ENCODE peak calls at places on chromosomes 2 and 18, in four cellular contexts. F is HepG2, K is GM12878, Z is K562. T is an unnamed sample.

GRCh38 chr2:204945376-204945775 is 400.1 kb downstream of the PARD3B start:
- DNase-seq in F (no peak), Z (no peak), K (no peak), T (no peak)

GRCh38 chr2:219998099-219998498 is 370.7 kb downstream of the SLC4A3 start:
- DNase-seq in K (no peak), F (no peak), Z (no peak), T (no peak)

GRCh38 chr2:216131175-216131926 is 22.2 kb downstream of the XRCC5 start:
- DNase-seq in F (no peak), K (no peak), Z (no peak), T (no peak)

GRCh38 chr2:48209214-48209885 is 303.1 kb upstream of the FBXO11 start:
- DNase-seq in Z (no peak), F (no peak), K (no peak), T (no peak)

GRCh38 chr2:84424152-84424551 is 34.9 kb downstream of the SUCLG1 start:
- DNase-seq in Z (peak), K (no peak), F (no peak), T (no peak)

GRCh38 chr2:24721470-24721869 is 71.7 kb downstream of the PTRHD1 start:
- DNase-seq in K (peak), Z (no peak), F (no peak), T (no peak)

GRCh38 chr2:112814278-112814677 is 22.3 kb downstream of the IL1B start:
- DNase-seq in F (peak), K (no peak), Z (no peak), T (no peak)

GRCh38 chr2:132374551-132374950 is 42.1 kb upstream of the GPR39 start:
- DNase-seq in F (no peak), K (no peak), Z (no peak), T (no peak)

GRCh38 chr2:241728627-241729026 is 5.8 kb upstream of the D2HGDH start:
- DNase-seq in Z (no peak), K (no peak), F (no peak), T (no peak)

GRCh38 chr2:8566788-8567468 is 114.9 kb upstream of the ID2 start:
- DNase-seq in F (no peak), K (no peak), Z (no peak), T (no peak)

GRCh38 chr18:79069792-79070151 is 578 bp downstream of the ATP9B start:
- DNase-seq in Z (no peak), F (no peak), K (no peak), T (no peak)

GRCh38 chr18:79070486-79070885 is 1.3 kb downstream of the ATP9B start:
- DNase-seq in K (no peak), Z (no peak), F (no peak), T (no peak)

GRCh38 chr18:79067611-79068010 is 1.6 kb upstream of the ATP9B start:
- DNase-seq in K (no peak), Z (no peak), F (no peak), T (no peak)

GRCh38 chr18:79068946-79069791 is at the start of gene ATP9B:
- DNase-seq in Z (peak), K (peak), F (peak), T (peak)

DNA sequence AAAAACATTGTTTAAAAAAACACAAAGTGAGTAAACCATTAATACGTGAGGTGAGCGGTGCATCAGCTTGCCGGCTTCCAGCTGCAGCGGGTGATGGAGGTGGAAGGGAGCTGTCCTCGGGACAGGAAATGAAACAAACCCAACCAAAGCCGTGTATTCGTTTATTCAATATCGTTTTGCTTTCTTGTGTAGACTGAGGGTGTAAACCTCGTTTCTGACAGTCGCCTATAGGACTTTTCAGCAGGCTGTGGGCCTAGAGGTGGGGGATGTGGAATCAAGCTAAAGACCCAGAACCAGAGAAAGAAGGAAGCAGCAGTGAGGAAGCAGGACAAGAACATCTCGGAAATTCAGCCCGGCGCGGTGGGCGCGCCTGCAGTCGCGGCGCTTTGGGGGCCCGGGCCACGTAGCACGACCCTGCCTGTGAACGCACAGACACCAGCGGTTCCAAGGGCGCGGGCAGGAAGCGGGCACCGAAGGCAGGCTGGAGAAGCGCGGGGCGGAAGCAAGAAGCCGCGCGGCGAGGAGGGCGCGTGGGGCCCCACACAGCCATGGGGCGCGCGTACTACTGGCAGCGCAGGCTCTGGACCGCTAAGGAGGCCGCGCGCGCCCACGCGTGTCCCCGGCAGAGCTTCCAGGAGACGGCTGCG is 772 bp upstream of the ATP9B start:
- DNase-seq in Z (no peak), K (peak), F (no peak), T (no peak)
- TF ChIP-seq FOXK2 in Z (no peak), K (no peak), F (no peak), T (no peak)

DNA sequence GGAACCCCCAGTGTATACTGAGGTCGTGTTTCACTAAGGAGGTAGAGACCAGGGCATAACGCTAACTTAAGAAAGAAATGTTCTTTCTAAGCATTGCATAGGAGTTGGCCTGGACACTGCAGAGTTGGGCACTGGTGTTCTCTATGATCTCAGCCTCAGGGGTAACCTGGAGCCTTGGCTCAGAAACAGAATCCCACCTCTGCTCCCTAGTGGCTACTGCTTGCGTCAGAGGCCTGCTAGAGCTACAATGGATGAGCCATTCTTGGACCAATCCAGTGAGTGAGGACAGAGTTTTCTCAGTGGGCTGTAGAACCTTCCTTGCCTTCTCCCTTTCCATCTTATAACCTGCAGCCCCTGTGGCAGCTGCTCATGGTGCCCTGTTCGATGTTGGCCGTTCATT is 324.4 kb upstream of the CELF4 start:
- DNase-seq in Z (no peak), F (no peak), K (no peak), T (no peak)
- TF ChIP-seq BHLHE40 in Z (no peak), F (no peak), K (no peak), T (no peak)

DNA sequence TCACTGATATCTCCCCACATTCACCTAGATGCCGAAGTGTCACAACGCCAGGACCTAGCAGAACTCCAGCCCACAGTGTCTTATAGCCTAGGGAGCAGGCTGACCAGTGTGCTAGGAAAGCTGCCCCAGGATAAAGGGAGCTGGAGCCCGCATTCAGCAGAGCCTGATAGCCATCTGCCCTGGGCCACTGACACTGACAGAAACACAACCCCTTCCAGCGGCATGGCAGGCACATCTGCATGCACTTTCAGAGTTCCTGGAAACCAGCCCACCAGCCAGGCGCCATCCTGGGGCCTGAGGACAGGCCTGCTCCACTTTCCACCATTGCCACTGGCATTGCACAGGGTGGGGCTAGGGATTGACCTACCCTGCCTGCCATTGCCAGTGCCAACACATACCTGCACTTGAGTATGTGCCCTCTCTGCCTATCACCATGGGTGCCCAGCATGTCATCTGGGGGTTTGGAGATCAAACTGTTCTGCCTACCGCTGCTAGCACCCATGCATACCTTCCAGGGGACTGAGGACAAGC is 290.1 kb upstream of the KLHL14 start:
- DNase-seq in F (no peak), Z (no peak), K (no peak), T (no peak)
- TF ChIP-seq FOXK2 in F (no peak), Z (no peak), K (no peak), T (no peak)

GRCh38 chr18:2714140-2714539 is 58.6 kb downstream of the SMCHD1 start:
- DNase-seq in Z (no peak), F (no peak), K (no peak), T (no peak)

GRCh38 chr18:2719040-2719439 is 63.5 kb downstream of the SMCHD1 start:
- DNase-seq in K (no peak), F (no peak), Z (no peak), T (no peak)

GRCh38 chr18:2715990-2716389 is 60.5 kb downstream of the SMCHD1 start:
- DNase-seq in Z (no peak), K (no peak), F (no peak), T (no peak)

GRCh38 chr18:2716394-2717326 is 61.1 kb downstream of the SMCHD1 start:
- DNase-seq in K (no peak), F (no peak), Z (no peak), T (no peak)

DNA sequence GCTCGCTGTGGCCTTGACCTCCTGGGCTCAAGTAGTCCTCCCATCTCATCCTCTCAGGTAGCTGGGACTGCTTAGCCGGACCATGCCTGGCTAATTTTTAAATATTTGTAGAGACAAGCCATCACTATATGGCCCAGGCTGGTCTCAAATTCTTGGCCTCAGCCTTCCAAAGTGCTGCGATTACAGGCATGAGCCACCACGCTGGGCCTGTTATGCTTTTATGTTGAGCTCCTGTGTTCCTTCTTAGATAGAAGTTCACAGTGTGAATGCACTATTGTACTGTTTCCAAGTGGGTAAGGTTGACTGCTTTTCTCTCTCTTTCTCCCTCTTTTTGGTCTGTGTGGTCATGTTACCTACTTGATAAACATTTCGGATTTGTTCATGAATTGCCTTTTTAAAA is 61.9 kb downstream of the SMCHD1 start:
- DNase-seq in Z (no peak), F (no peak), K (no peak), T (no peak)
- TF ChIP-seq BHLHE40 in Z (no peak), F (no peak), K (no peak), T (no peak)

GRCh38 chr2:239300871-239301742 is 99.7 kb downstream of the HDAC4 start:
- DNase-seq in F (no peak), K (no peak), Z (no peak), T (no peak)

GRCh38 chr2:239303711-239304532 is 96.9 kb downstream of the HDAC4 start:
- DNase-seq in K (no peak), Z (no peak), F (no peak), T (no peak)

GRCh38 chr2:239302083-239302807 is 98.6 kb downstream of the HDAC4 start:
- DNase-seq in Z (no peak), F (no peak), K (no peak), T (no peak)

GRCh38 chr2:239304533-239305221 is 96.1 kb downstream of the HDAC4 start:
- DNase-seq in F (no peak), K (no peak), Z (no peak), T (no peak)

GRCh38 chr2:239302808-239303557 is 97.8 kb downstream of the HDAC4 start:
- DNase-seq in K (no peak), F (no peak), Z (no peak), T (no peak)
- TF ChIP-seq FOXK2 in K (no peak), F (no peak), Z (no peak), T (no peak)

DNA sequence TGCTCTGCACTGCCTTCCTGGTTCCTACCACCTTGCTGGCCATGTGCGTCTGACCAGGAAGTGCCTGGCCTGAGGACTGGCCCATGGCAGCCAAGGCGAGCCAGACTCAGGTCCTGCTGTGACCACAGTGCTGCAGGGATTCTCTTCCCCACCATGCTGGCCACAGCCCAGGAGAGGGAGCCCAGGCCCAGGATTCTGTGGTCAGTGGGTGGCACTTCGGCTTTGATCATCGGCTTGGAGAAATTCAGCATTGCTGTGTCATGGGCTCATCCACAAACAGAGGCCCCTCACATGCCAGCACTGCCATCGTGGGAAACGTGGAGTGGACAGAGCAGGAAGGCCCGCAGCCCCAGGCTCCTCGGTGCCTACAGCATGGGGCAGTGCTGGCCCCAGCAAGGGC is 211.6 kb downstream of the SEPTIN10 start:
- DNase-seq in F (no peak), Z (no peak), K (no peak), T (no peak)
- TF ChIP-seq BHLHE40 in F (no peak), Z (no peak), K (no peak), T (no peak)